ENCODE peak calls at places on chromosomes 2 and 18, in nine cellular contexts. P is stomach, M is cardiac muscle cell, B is fibroblast of mammary gland, T is GM23338, L is colonic mucosa, C is mucosa of descending colon, F is dorsolateral prefrontal cortex, E is choroid plexus epithelial cell. J is an unnamed sample.

GRCh38 chr2:152730591-152731333 is 12.3 kb downstream of the ARL6IP6 start:
- DNase-seq in P (no peak), M (no peak), B (peak), T (no peak), L (no peak), C (peak), F (no peak), E (peak), J (no peak)

GRCh38 chr2:20682166-20682565 is 15.2 kb downstream of the GDF7 start:
- DNase-seq in P (no peak), M (no peak), B (no peak), T (peak), L (no peak), C (no peak), F (no peak), E (peak), J (no peak)

GRCh38 chr2:168849610-168850009 is 40.6 kb downstream of the SPC25 start:
- DNase-seq in P (peak), M (peak), B (peak), T (peak), L (peak), C (peak), F (no peak), E (peak), J (no peak)

GRCh38 chr18:67875936-67876335 is 359.4 kb upstream of the DSEL start:
- DNase-seq in P (no peak), M (no peak), B (peak), T (no peak), L (no peak), C (no peak), F (no peak), E (no peak), J (no peak)

GRCh38 chr2:228017784-228018183 is 146.4 kb downstream of the DAW1 start:
- DNase-seq in P (no peak), M (no peak), B (no peak), T (no peak), L (no peak), C (no peak), F (no peak), E (no peak), J (no peak)

GRCh38 chr2:68434981-68435380 is 32.1 kb downstream of the FBXO48 start:
- DNase-seq in P (no peak), M (no peak), B (peak), T (no peak), L (no peak), C (no peak), F (no peak), E (no peak), J (no peak)

GRCh38 chr2:128445533-128445900 is 126.8 kb upstream of the HS6ST1 start:
- DNase-seq in P (peak), M (no peak), B (no peak), T (no peak), L (peak), C (no peak), F (no peak), E (no peak), J (no peak)

GRCh38 chr18:26547302-26548143 is 830 bp downstream of the KCTD1 start:
- DNase-seq in P (peak), M (peak), B (peak), T (peak), L (peak), C (peak), F (peak), E (peak), J (peak)

GRCh38 chr2:95073856-95074662 is 47.5 kb downstream of the MRPS5 start:
- DNase-seq in P (no peak), M (no peak), B (no peak), T (no peak), L (no peak), C (no peak), F (peak), E (no peak), J (no peak)

GRCh38 chr2:240584486-240585031 is 2.0 kb upstream of the CAPN10 start:
- DNase-seq in P (no peak), M (no peak), B (peak), T (peak), L (no peak), C (no peak), F (no peak), E (peak), J (peak)

GRCh38 chr18:50836521-50836957 is 16.7 kb upstream of the MRO start:
- DNase-seq in P (no peak), M (no peak), B (peak), T (no peak), L (no peak), C (no peak), F (no peak), E (peak), J (no peak)

GRCh38 chr2:134491796-134492441 is 226.9 kb downstream of the TMEM163 start:
- DNase-seq in P (peak), M (peak), B (no peak), T (no peak), L (no peak), C (peak), F (no peak), E (no peak), J (no peak)

GRCh38 chr18:28365406-28365805 is 188.5 kb upstream of the CDH2 start:
- DNase-seq in P (no peak), M (no peak), B (peak), T (no peak), L (no peak), C (no peak), F (no peak), E (peak), J (no peak)

GRCh38 chr18:49460958-49461601 is 635 bp upstream of the DYM start:
- DNase-seq in P (no peak), M (no peak), B (peak), T (peak), L (no peak), C (peak), F (no peak), E (peak), J (no peak)

GRCh38 chr2:26481705-26482104 is 3.8 kb upstream of the OTOF start:
- DNase-seq in P (no peak), M (no peak), B (no peak), T (no peak), L (no peak), C (no peak), F (no peak), E (no peak), J (no peak)

GRCh38 chr18:79502785-79503184 is 107.1 kb downstream of the NFATC1 start:
- DNase-seq in P (no peak), M (no peak), B (peak), T (no peak), L (no peak), C (no peak), F (no peak), E (peak), J (no peak)

GRCh38 chr2:43218221-43218549 is 8.2 kb downstream of the ZFP36L2 start:
- DNase-seq in P (no peak), M (no peak), B (peak), T (no peak), L (no peak), C (no peak), F (no peak), E (peak), J (no peak)

GRCh38 chr2:212977149-212977548 is 174.3 kb downstream of the IKZF2 start:
- DNase-seq in P (no peak), M (no peak), B (no peak), T (no peak), L (no peak), C (no peak), F (no peak), E (no peak), J (no peak)

GRCh38 chr2:207505728-207506127 is 24.0 kb upstream of the CREB1 start:
- DNase-seq in P (no peak), M (no peak), B (peak), T (peak), L (no peak), C (no peak), F (no peak), E (peak), J (no peak)

GRCh38 chr18:2302628-2303516 is 268.4 kb downstream of the METTL4 start:
- DNase-seq in P (no peak), M (no peak), B (peak), T (no peak), L (no peak), C (no peak), F (no peak), E (peak), J (no peak)

GRCh38 chr18:34223893-34224422 is 755 bp downstream of the NOL4 start:
- DNase-seq in P (no peak), M (no peak), B (no peak), T (no peak), L (no peak), C (no peak), F (no peak), E (peak), J (no peak)

GRCh38 chr2:144834954-144835633 is 315.2 kb upstream of the ZEB2 start:
- DNase-seq in P (no peak), M (no peak), B (peak), T (no peak), L (no peak), C (peak), F (no peak), E (peak), J (no peak)

GRCh38 chr2:206482123-206482522 is 38.8 kb downstream of the ADAM23 start:
- DNase-seq in P (no peak), M (peak), B (peak), T (peak), L (no peak), C (no peak), F (no peak), E (peak), J (no peak)

GRCh38 chr2:107543793-107544192 is 282.9 kb upstream of the RGPD4 start:
- DNase-seq in P (no peak), M (no peak), B (no peak), T (no peak), L (no peak), C (no peak), F (no peak), E (no peak), J (no peak)

GRCh38 chr2:198639580-198639979 is 818.2 kb downstream of the SATB2 start:
- DNase-seq in P (no peak), M (no peak), B (no peak), T (no peak), L (no peak), C (no peak), F (no peak), E (no peak), J (no peak)

GRCh38 chr18:42028232-42028832 is 73.3 kb downstream of the PIK3C3 start:
- DNase-seq in P (no peak), M (peak), B (peak), T (peak), L (peak), C (peak), F (no peak), E (peak), J (no peak)

GRCh38 chr2:200862532-200863000 is 1.9 kb downstream of the CLK1 start:
- DNase-seq in P (no peak), M (peak), B (peak), T (peak), L (peak), C (peak), F (no peak), E (peak), J (no peak)

GRCh38 chr2:69043736-69044400 is 30.9 kb downstream of the ANTXR1 start:
- DNase-seq in P (no peak), M (no peak), B (no peak), T (no peak), L (no peak), C (no peak), F (no peak), E (no peak), J (no peak)

GRCh38 chr2:33108483-33109443 is 162.0 kb downstream of the LTBP1 start:
- DNase-seq in P (no peak), M (peak), B (peak), T (no peak), L (no peak), C (no peak), F (no peak), E (peak), J (no peak)

GRCh38 chr18:80232030-80232429 is 15.3 kb downstream of the PARD6G start:
- DNase-seq in P (no peak), M (no peak), B (no peak), T (no peak), L (no peak), C (no peak), F (no peak), E (no peak), J (no peak)

GRCh38 chr2:240481720-240482119 is 46.3 kb downstream of the GPC1 start:
- DNase-seq in P (no peak), M (no peak), B (no peak), T (no peak), L (peak), C (no peak), F (peak), E (no peak), J (peak)

GRCh38 chr2:38091757-38092156 is 15.8 kb upstream of the CYP1B1 start:
- DNase-seq in P (no peak), M (no peak), B (no peak), T (no peak), L (no peak), C (no peak), F (no peak), E (no peak), J (no peak)

GRCh38 chr2:19198376-19198775 is 160.0 kb downstream of the OSR1 start:
- DNase-seq in P (no peak), M (no peak), B (peak), T (no peak), L (peak), C (peak), F (no peak), E (peak), J (no peak)

GRCh38 chr2:207694811-207695281 is 16.6 kb upstream of the CCNYL1 start:
- DNase-seq in P (no peak), M (no peak), B (no peak), T (no peak), L (no peak), C (no peak), F (no peak), E (peak), J (no peak)

GRCh38 chr2:229416116-229416694 is 145.1 kb upstream of the PID1 start:
- DNase-seq in P (peak), M (no peak), B (peak), T (no peak), L (peak), C (peak), F (peak), E (peak), J (peak)

GRCh38 chr18:7871560-7872456 is 304.7 kb downstream of the PTPRM start:
- DNase-seq in P (no peak), M (no peak), B (peak), T (no peak), L (no peak), C (no peak), F (no peak), E (peak), J (no peak)

GRCh38 chr2:3535794-3536681 is 16.7 kb upstream of the ADI1 start:
- DNase-seq in P (peak), M (no peak), B (peak), T (no peak), L (peak), C (peak), F (no peak), E (peak), J (peak)
- TF ChIP-seq CTCF in P (no peak), M (peak), B (peak), T (no peak), L (no peak), C (no peak), F (no peak), E (peak), J (no peak)

GRCh38 chr2:15943914-15944313 is 3.6 kb downstream of the MYCN start:
- DNase-seq in P (no peak), M (peak), B (no peak), T (no peak), L (peak), C (peak), F (no peak), E (peak), J (no peak)
- H3K4me3 ChIP-seq in P (peak), M (peak), B (no peak), T (peak), L (no peak), C (no peak), F (peak), E (no peak), J (no peak)

GRCh38 chr2:2590141-2590540 is 259.1 kb upstream of the MYT1L start:
- DNase-seq in P (no peak), M (no peak), B (no peak), T (no peak), L (no peak), C (no peak), F (no peak), E (no peak), J (no peak)

GRCh38 chr2:2586068-2586776 is 255.1 kb upstream of the MYT1L start:
- DNase-seq in P (peak), M (no peak), B (no peak), T (no peak), L (peak), C (no peak), F (no peak), E (no peak), J (no peak)

GRCh38 chr2:2587364-2587763 is 256.3 kb upstream of the MYT1L start:
- DNase-seq in P (no peak), M (no peak), B (no peak), T (no peak), L (no peak), C (no peak), F (no peak), E (no peak), J (no peak)

GRCh38 chr2:2588777-2589176 is 257.7 kb upstream of the MYT1L start:
- DNase-seq in P (peak), M (no peak), B (no peak), T (no peak), L (no peak), C (no peak), F (no peak), E (no peak), J (no peak)

GRCh38 chr2:2586961-2587360 is 255.9 kb upstream of the MYT1L start:
- DNase-seq in P (no peak), M (no peak), B (no peak), T (no peak), L (no peak), C (no peak), F (no peak), E (no peak), J (no peak)
- TF ChIP-seq CTCF in P (no peak), M (no peak), B (no peak), T (no peak), L (no peak), C (no peak), F (no peak), E (no peak), J (no peak)

GRCh38 chr2:158102446-158102845 is 770 bp downstream of the UPP2 start:
- DNase-seq in P (no peak), M (no peak), B (no peak), T (no peak), L (no peak), C (no peak), F (no peak), E (peak), J (no peak)
- H3K4me3 ChIP-seq in P (no peak), M (no peak), B (no peak), T (no peak), L (no peak), C (no peak), F (no peak), E (no peak), J (no peak)